ENCODE peak calls at places on chromosomes 4 and X, in seven cellular contexts. J is transverse colon, S is SK-N-SH, L is A549, C is K562, N is sigmoid colon, K is ovary. R is an unnamed sample.

GRCh38 chrX:19576742-19577141 is 61.4 kb upstream of the MAP3K15 start:
- DNase-seq in J (no peak), S (no peak), L (no peak), C (no peak), N (no peak), K (no peak), R (no peak)

GRCh38 chr4:4323705-4324534 is 33.9 kb downstream of the ZBTB49 start:
- DNase-seq in J (no peak), S (no peak), L (no peak), C (peak; percentile 35), N (peak; percentile 11), K (no peak), R (no peak)

GRCh38 chr4:8221985-8222384 is 22.9 kb downstream of the SH3TC1 start:
- DNase-seq in J (no peak), S (no peak), L (no peak), C (no peak), N (no peak), K (no peak), R (no peak)

GRCh38 chr4:156766846-156767245 is 204.8 kb downstream of the PDGFC start:
- DNase-seq in J (no peak), S (no peak), L (no peak), C (no peak), N (no peak), K (no peak), R (no peak)

GRCh38 chr4:110106946-110107325 is 91.5 kb downstream of the ELOVL6 start:
- DNase-seq in J (no peak), S (no peak), L (peak; percentile 10), C (no peak), N (no peak), K (no peak), R (no peak)

GRCh38 chr4:142322996-142323395 is 523.1 kb downstream of the INPP4B start:
- DNase-seq in J (no peak), S (no peak), L (no peak), C (no peak), N (no peak), K (no peak), R (no peak)

GRCh38 chr4:88985088-88985779 is 71.8 kb downstream of the FAM13A start:
- DNase-seq in J (no peak), S (no peak), L (no peak), C (no peak), N (no peak), K (no peak), R (no peak)

GRCh38 chr4:155408796-155409195 is 32.0 kb upstream of the MAP9 start:
- DNase-seq in J (no peak), S (no peak), L (no peak), C (no peak), N (no peak), K (no peak), R (no peak)

GRCh38 chrX:15349046-15349445 is 13.7 kb upstream of the PIGA start:
- DNase-seq in J (peak; percentile 13), S (peak; percentile 62), L (peak; percentile 31), C (peak; percentile 15), N (no peak), K (peak; percentile 31), R (peak; percentile 42)

GRCh38 chr4:2059034-2059725 is at the start of gene NAT8L:
- DNase-seq in J (no peak), S (peak; percentile 93), L (peak; percentile 48), C (peak; percentile 83), N (no peak), K (no peak), R (no peak)
- H3K27ac ChIP-seq in J (no peak within 1 kb of the TSS), S (peak within 1 kb of the TSS; percentile 74), L (peak within 1 kb of the TSS; percentile 82), C (no peak within 1 kb of the TSS), N (no peak within 1 kb of the TSS), K (no peak within 1 kb of the TSS), R (no peak within 1 kb of the TSS)

DNA sequence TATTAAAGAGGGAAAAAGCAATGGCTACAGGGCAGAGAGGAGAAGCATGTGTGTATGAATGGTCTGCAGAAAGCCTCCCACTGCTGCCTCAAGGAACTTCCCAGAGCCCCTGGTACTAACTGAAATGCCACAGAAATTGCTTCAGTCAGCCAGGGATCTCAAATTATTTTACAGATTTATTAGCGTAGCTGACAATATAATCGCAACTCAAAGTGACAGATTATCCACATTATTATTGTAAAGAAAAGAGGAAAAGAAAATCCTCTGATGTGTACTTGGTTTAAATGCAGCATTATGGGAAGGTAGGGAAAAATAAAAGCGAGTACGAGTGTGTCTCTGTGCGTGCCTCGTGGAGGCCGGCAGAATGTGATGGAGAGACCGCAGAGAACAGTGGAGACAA is 202.7 kb downstream of the DCLK2 start:
- DNase-seq in J (no peak), S (no peak), L (no peak), C (no peak), N (no peak), K (no peak), R (no peak)
- TF ChIP-seq EP300 in J (no peak), S (no peak), L (no peak), C (no peak), N (no peak), K (no peak), R (no peak)

GRCh38 chr4:2265113-2266110 is 3.5 kb upstream of the MXD4 start:
- DNase-seq in J (no peak), S (no peak), L (no peak), C (no peak), N (no peak), K (peak; percentile 31), R (no peak)

GRCh38 chr4:2263701-2264321 is 1.9 kb upstream of the MXD4 start:
- DNase-seq in J (no peak), S (no peak), L (no peak), C (no peak), N (peak; percentile 64), K (peak; percentile 27), R (no peak)

GRCh38 chr4:2266181-2266580 is 4.3 kb upstream of the MXD4 start:
- DNase-seq in J (no peak), S (peak; percentile 48), L (no peak), C (no peak), N (peak; percentile 87), K (peak; percentile 79), R (peak; percentile 51)

GRCh38 chr4:2262944-2263250 is 988 bp upstream of the MXD4 start:
- DNase-seq in J (no peak), S (no peak), L (no peak), C (no peak), N (no peak), K (peak; percentile 73), R (no peak)

DNA sequence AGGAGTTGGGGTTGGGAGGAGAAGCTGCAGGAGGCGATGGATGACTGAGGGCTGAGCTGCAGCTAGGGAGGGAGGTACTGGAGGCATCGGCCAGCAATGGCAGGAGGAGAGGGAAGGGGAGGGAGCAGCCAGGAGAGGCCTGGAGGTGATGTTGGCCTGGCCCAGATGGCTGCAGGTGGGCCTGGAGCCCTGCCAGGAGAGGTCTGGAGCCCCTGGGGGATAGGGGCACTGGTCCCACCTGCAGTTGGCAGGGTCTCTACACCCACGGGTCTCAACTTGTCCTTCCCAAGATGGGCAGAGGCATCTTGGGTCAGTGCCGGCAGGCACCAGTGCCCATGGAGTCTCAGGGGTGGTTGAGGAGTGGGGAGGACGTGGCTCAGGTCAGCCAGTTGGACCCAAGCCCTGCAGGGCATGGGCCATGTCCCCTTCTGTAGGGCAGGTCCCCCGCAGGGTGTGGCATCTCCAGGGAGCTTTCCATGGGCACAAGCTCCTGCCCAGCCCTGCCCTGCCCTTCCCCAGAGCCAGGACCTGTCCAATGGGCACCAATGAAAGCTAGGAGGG is 2.7 kb upstream of the MXD4 start:
- DNase-seq in J (no peak), S (no peak), L (no peak), C (no peak), N (peak; percentile 63), K (peak; percentile 44), R (no peak)
- H3K27ac ChIP-seq in J (no peak overlapping the region), S (no peak overlapping the region), L (no peak overlapping the region), C (no peak overlapping the region), N (no peak overlapping the region), K (no peak overlapping the region), R (peak overlapping the region; percentile 43)

DNA sequence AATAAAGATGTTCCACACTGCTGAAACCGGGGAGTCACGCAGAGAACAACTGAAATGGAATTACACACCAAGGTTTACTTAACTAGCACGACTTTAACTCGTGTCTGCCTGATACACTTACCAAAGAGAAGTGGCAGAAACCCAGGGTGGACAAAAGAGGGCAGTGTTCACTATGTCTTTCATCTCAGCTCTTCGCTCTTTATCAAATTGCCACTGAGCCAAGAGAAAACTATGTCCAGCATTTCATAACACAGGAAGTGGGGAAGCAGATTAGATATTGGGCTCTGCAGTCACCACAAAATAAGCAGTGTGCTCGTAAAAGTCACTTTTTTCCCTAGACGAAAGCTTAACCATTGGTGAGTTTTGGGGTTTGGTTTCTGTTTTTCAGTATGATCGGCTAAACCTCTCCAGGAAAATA is 155.7 kb downstream of the CHIC2 start:
- DNase-seq in J (peak; percentile 15), S (peak; percentile 58), L (peak; percentile 57), C (peak; percentile 16), N (peak; percentile 72), K (peak; percentile 39), R (peak; percentile 51)
- TF ChIP-seq EP300 in J (no peak), S (peak; percentile 61), L (no peak), C (peak; percentile 37), N (no peak), K (no peak), R (no peak)